ENCODE peak calls at places on chromosomes 5 and 9, in ten cellular contexts. One of them, this sample, is unnamed.

GRCh38 chr5:178545156-178545555 is 45.0 kb downstream of the COL23A1 start:
- DNase-seq in HuH-7.5: no peak
- DNase-seq in aorta: peak
- DNase-seq in psoas muscle: no peak
- DNase-seq in activated T-cell treated with anti-CD3 and anti-CD28 coated beads for 1 hour: no peak
- DNase-seq in fibroblast of lung: no peak
- DNase-seq in left kidney: no peak
- DNase-seq in ovary: no peak
- DNase-seq in anterior cingulate cortex: no peak
- DNase-seq in mucosa of gallbladder: no peak
- DNase-seq in this sample: no peak

GRCh38 chr5:53027913-53028312 is 38.8 kb downstream of the ITGA2 start:
- DNase-seq in HuH-7.5: no peak
- DNase-seq in aorta: peak
- DNase-seq in psoas muscle: peak
- DNase-seq in activated T-cell treated with anti-CD3 and anti-CD28 coated beads for 1 hour: no peak
- DNase-seq in fibroblast of lung: peak
- DNase-seq in left kidney: no peak
- DNase-seq in ovary: no peak
- DNase-seq in anterior cingulate cortex: peak
- DNase-seq in mucosa of gallbladder: peak
- DNase-seq in this sample: no peak

GRCh38 chr9:237141-237857 is 22.6 kb downstream of the DOCK8 start:
- DNase-seq in HuH-7.5: no peak
- DNase-seq in aorta: no peak
- DNase-seq in psoas muscle: no peak
- DNase-seq in activated T-cell treated with anti-CD3 and anti-CD28 coated beads for 1 hour: no peak
- DNase-seq in fibroblast of lung: no peak
- DNase-seq in left kidney: no peak
- DNase-seq in ovary: no peak
- DNase-seq in anterior cingulate cortex: no peak
- DNase-seq in mucosa of gallbladder: no peak
- DNase-seq in this sample: no peak

GRCh38 chr5:56152437-56152836 is 80.7 kb downstream of the ANKRD55 start:
- DNase-seq in HuH-7.5: no peak
- DNase-seq in aorta: no peak
- DNase-seq in psoas muscle: no peak
- DNase-seq in activated T-cell treated with anti-CD3 and anti-CD28 coated beads for 1 hour: no peak
- DNase-seq in fibroblast of lung: no peak
- DNase-seq in left kidney: no peak
- DNase-seq in ovary: no peak
- DNase-seq in anterior cingulate cortex: no peak
- DNase-seq in mucosa of gallbladder: no peak
- DNase-seq in this sample: no peak

GRCh38 chr5:172792693-172793570 is 21.9 kb upstream of the DUSP1 start:
- DNase-seq in HuH-7.5: no peak
- DNase-seq in aorta: no peak
- DNase-seq in psoas muscle: peak
- DNase-seq in activated T-cell treated with anti-CD3 and anti-CD28 coated beads for 1 hour: no peak
- DNase-seq in fibroblast of lung: no peak
- DNase-seq in left kidney: no peak
- DNase-seq in ovary: no peak
- DNase-seq in anterior cingulate cortex: no peak
- DNase-seq in mucosa of gallbladder: no peak
- DNase-seq in this sample: no peak

GRCh38 chr5:110590187-110590586 is 136.3 kb downstream of the TMEM232 start:
- DNase-seq in HuH-7.5: no peak
- DNase-seq in aorta: no peak
- DNase-seq in psoas muscle: no peak
- DNase-seq in activated T-cell treated with anti-CD3 and anti-CD28 coated beads for 1 hour: no peak
- DNase-seq in fibroblast of lung: peak
- DNase-seq in left kidney: peak
- DNase-seq in ovary: no peak
- DNase-seq in anterior cingulate cortex: no peak
- DNase-seq in mucosa of gallbladder: no peak
- DNase-seq in this sample: no peak

GRCh38 chr9:108033976-108034964 is 544.7 kb upstream of the KLF4 start:
- DNase-seq in HuH-7.5: no peak
- DNase-seq in aorta: no peak
- DNase-seq in psoas muscle: no peak
- DNase-seq in activated T-cell treated with anti-CD3 and anti-CD28 coated beads for 1 hour: no peak
- DNase-seq in fibroblast of lung: peak
- DNase-seq in left kidney: peak
- DNase-seq in ovary: peak
- DNase-seq in anterior cingulate cortex: no peak
- DNase-seq in mucosa of gallbladder: no peak
- DNase-seq in this sample: no peak

GRCh38 chr5:53167836-53168235 is 58.3 kb upstream of the MOCS2 start:
- DNase-seq in HuH-7.5: no peak
- DNase-seq in aorta: peak
- DNase-seq in psoas muscle: peak
- DNase-seq in activated T-cell treated with anti-CD3 and anti-CD28 coated beads for 1 hour: no peak
- DNase-seq in fibroblast of lung: peak
- DNase-seq in left kidney: peak
- DNase-seq in ovary: no peak
- DNase-seq in anterior cingulate cortex: no peak
- DNase-seq in mucosa of gallbladder: peak
- DNase-seq in this sample: no peak

GRCh38 chr9:134442087-134442470 is 115.8 kb downstream of the RXRA start:
- DNase-seq in HuH-7.5: no peak
- DNase-seq in aorta: no peak
- DNase-seq in psoas muscle: peak
- DNase-seq in activated T-cell treated with anti-CD3 and anti-CD28 coated beads for 1 hour: no peak
- DNase-seq in fibroblast of lung: peak
- DNase-seq in left kidney: peak
- DNase-seq in ovary: no peak
- DNase-seq in anterior cingulate cortex: no peak
- DNase-seq in mucosa of gallbladder: no peak
- DNase-seq in this sample: no peak

GRCh38 chr5:148924817-148925216 is 98.4 kb downstream of the ADRB2 start:
- DNase-seq in HuH-7.5: no peak
- DNase-seq in aorta: no peak
- DNase-seq in psoas muscle: no peak
- DNase-seq in activated T-cell treated with anti-CD3 and anti-CD28 coated beads for 1 hour: no peak
- DNase-seq in fibroblast of lung: no peak
- DNase-seq in left kidney: no peak
- DNase-seq in ovary: no peak
- DNase-seq in anterior cingulate cortex: no peak
- DNase-seq in mucosa of gallbladder: peak
- DNase-seq in this sample: no peak

GRCh38 chr5:178526796-178527457 is 63.3 kb downstream of the COL23A1 start:
- DNase-seq in HuH-7.5: no peak
- DNase-seq in aorta: no peak
- DNase-seq in psoas muscle: no peak
- DNase-seq in activated T-cell treated with anti-CD3 and anti-CD28 coated beads for 1 hour: no peak
- DNase-seq in fibroblast of lung: no peak
- DNase-seq in left kidney: no peak
- DNase-seq in ovary: no peak
- DNase-seq in anterior cingulate cortex: no peak
- DNase-seq in mucosa of gallbladder: no peak
- DNase-seq in this sample: no peak

GRCh38 chr5:115766608-115767007 is 49.9 kb downstream of the CDO1 start:
- DNase-seq in HuH-7.5: no peak
- DNase-seq in aorta: no peak
- DNase-seq in psoas muscle: no peak
- DNase-seq in activated T-cell treated with anti-CD3 and anti-CD28 coated beads for 1 hour: no peak
- DNase-seq in fibroblast of lung: no peak
- DNase-seq in left kidney: no peak
- DNase-seq in ovary: no peak
- DNase-seq in anterior cingulate cortex: no peak
- DNase-seq in mucosa of gallbladder: no peak
- DNase-seq in this sample: no peak

GRCh38 chr5:78889759-78890158 is 95.4 kb downstream of the ARSB start:
- DNase-seq in HuH-7.5: no peak
- DNase-seq in aorta: no peak
- DNase-seq in psoas muscle: no peak
- DNase-seq in activated T-cell treated with anti-CD3 and anti-CD28 coated beads for 1 hour: no peak
- DNase-seq in fibroblast of lung: peak
- DNase-seq in left kidney: no peak
- DNase-seq in ovary: no peak
- DNase-seq in anterior cingulate cortex: no peak
- DNase-seq in mucosa of gallbladder: no peak
- DNase-seq in this sample: no peak

GRCh38 chr9:129058965-129059795 is 21.7 kb upstream of the DOLPP1 start:
- DNase-seq in HuH-7.5: no peak
- DNase-seq in aorta: no peak
- DNase-seq in psoas muscle: no peak
- DNase-seq in activated T-cell treated with anti-CD3 and anti-CD28 coated beads for 1 hour: no peak
- DNase-seq in fibroblast of lung: peak
- DNase-seq in left kidney: no peak
- DNase-seq in ovary: no peak
- DNase-seq in anterior cingulate cortex: no peak
- DNase-seq in mucosa of gallbladder: no peak
- DNase-seq in this sample: no peak

GRCh38 chr9:114137831-114138230 is 17.5 kb upstream of the COL27A1 start:
- DNase-seq in HuH-7.5: no peak
- DNase-seq in aorta: no peak
- DNase-seq in psoas muscle: no peak
- DNase-seq in activated T-cell treated with anti-CD3 and anti-CD28 coated beads for 1 hour: no peak
- DNase-seq in fibroblast of lung: no peak
- DNase-seq in left kidney: no peak
- DNase-seq in ovary: no peak
- DNase-seq in anterior cingulate cortex: no peak
- DNase-seq in mucosa of gallbladder: no peak
- DNase-seq in this sample: no peak

GRCh38 chr5:54390015-54390414 is 65.5 kb upstream of the HSPB3 start:
- DNase-seq in HuH-7.5: no peak
- DNase-seq in aorta: no peak
- DNase-seq in psoas muscle: no peak
- DNase-seq in activated T-cell treated with anti-CD3 and anti-CD28 coated beads for 1 hour: no peak
- DNase-seq in fibroblast of lung: peak
- DNase-seq in left kidney: peak
- DNase-seq in ovary: no peak
- DNase-seq in anterior cingulate cortex: peak
- DNase-seq in mucosa of gallbladder: peak
- DNase-seq in this sample: no peak

GRCh38 chr5:150129813-150130492 is 25.7 kb downstream of the PDGFRB start:
- DNase-seq in HuH-7.5: peak
- DNase-seq in aorta: peak
- DNase-seq in psoas muscle: peak
- DNase-seq in activated T-cell treated with anti-CD3 and anti-CD28 coated beads for 1 hour: peak
- DNase-seq in fibroblast of lung: peak
- DNase-seq in left kidney: peak
- DNase-seq in ovary: peak
- DNase-seq in anterior cingulate cortex: peak
- DNase-seq in mucosa of gallbladder: peak
- DNase-seq in this sample: peak

GRCh38 chr5:14879985-14880589 is 8.5 kb upstream of the ANKH start:
- DNase-seq in HuH-7.5: no peak
- DNase-seq in aorta: no peak
- DNase-seq in psoas muscle: no peak
- DNase-seq in activated T-cell treated with anti-CD3 and anti-CD28 coated beads for 1 hour: no peak
- DNase-seq in fibroblast of lung: peak
- DNase-seq in left kidney: no peak
- DNase-seq in ovary: no peak
- DNase-seq in anterior cingulate cortex: no peak
- DNase-seq in mucosa of gallbladder: no peak
- DNase-seq in this sample: no peak

GRCh38 chr5:78886650-78887230 is 98.4 kb downstream of the ARSB start:
- DNase-seq in HuH-7.5: no peak
- DNase-seq in aorta: no peak
- DNase-seq in psoas muscle: no peak
- DNase-seq in activated T-cell treated with anti-CD3 and anti-CD28 coated beads for 1 hour: no peak
- DNase-seq in fibroblast of lung: peak
- DNase-seq in left kidney: no peak
- DNase-seq in ovary: no peak
- DNase-seq in anterior cingulate cortex: no peak
- DNase-seq in mucosa of gallbladder: no peak
- DNase-seq in this sample: no peak

GRCh38 chr9:135480942-135481315 is 1.3 kb downstream of the PPP1R26 start:
- DNase-seq in HuH-7.5: no peak
- DNase-seq in aorta: no peak
- DNase-seq in psoas muscle: no peak
- DNase-seq in activated T-cell treated with anti-CD3 and anti-CD28 coated beads for 1 hour: no peak
- DNase-seq in fibroblast of lung: no peak
- DNase-seq in left kidney: no peak
- DNase-seq in ovary: no peak
- DNase-seq in anterior cingulate cortex: no peak
- DNase-seq in mucosa of gallbladder: no peak
- DNase-seq in this sample: no peak

GRCh38 chr9:81028504-81028903 is 660.8 kb downstream of the TLE1 start:
- DNase-seq in HuH-7.5: no peak
- DNase-seq in aorta: no peak
- DNase-seq in psoas muscle: no peak
- DNase-seq in activated T-cell treated with anti-CD3 and anti-CD28 coated beads for 1 hour: no peak
- DNase-seq in fibroblast of lung: peak
- DNase-seq in left kidney: no peak
- DNase-seq in ovary: no peak
- DNase-seq in anterior cingulate cortex: no peak
- DNase-seq in mucosa of gallbladder: no peak
- DNase-seq in this sample: no peak

GRCh38 chr5:116554764-116555163 is 19.9 kb downstream of the SEMA6A start:
- DNase-seq in HuH-7.5: no peak
- DNase-seq in aorta: no peak
- DNase-seq in psoas muscle: no peak
- DNase-seq in activated T-cell treated with anti-CD3 and anti-CD28 coated beads for 1 hour: no peak
- DNase-seq in fibroblast of lung: no peak
- DNase-seq in left kidney: no peak
- DNase-seq in ovary: no peak
- DNase-seq in anterior cingulate cortex: peak
- DNase-seq in mucosa of gallbladder: no peak
- DNase-seq in this sample: no peak

GRCh38 chr5:130141689-130142320 is 237.5 kb downstream of the CHSY3 start:
- DNase-seq in HuH-7.5: peak
- DNase-seq in aorta: peak
- DNase-seq in psoas muscle: no peak
- DNase-seq in activated T-cell treated with anti-CD3 and anti-CD28 coated beads for 1 hour: no peak
- DNase-seq in fibroblast of lung: peak
- DNase-seq in left kidney: peak
- DNase-seq in ovary: no peak
- DNase-seq in anterior cingulate cortex: peak
- DNase-seq in mucosa of gallbladder: no peak
- DNase-seq in this sample: peak

GRCh38 chr5:6780802-6781391 is 67.7 kb downstream of the TENT4A start:
- DNase-seq in HuH-7.5: no peak
- DNase-seq in aorta: no peak
- DNase-seq in psoas muscle: no peak
- DNase-seq in activated T-cell treated with anti-CD3 and anti-CD28 coated beads for 1 hour: peak
- DNase-seq in fibroblast of lung: no peak
- DNase-seq in left kidney: no peak
- DNase-seq in ovary: no peak
- DNase-seq in anterior cingulate cortex: no peak
- DNase-seq in mucosa of gallbladder: no peak
- DNase-seq in this sample: no peak

This sample was measured in upper lobe of right lung.